ENCODE peak calls at places on chromosomes 3 and 15, in six cellular contexts. One of them, this sample, is unnamed.

GRCh38 chr3:149442845-149443544 is 31.5 kb upstream of the TM4SF4 start:
- DNase-seq in mesendoderm: no peak
- DNase-seq in trophoblast cell: no peak
- DNase-seq in A549: no peak
- DNase-seq in OCI-LY7: no peak
- DNase-seq in astrocyte: peak
- DNase-seq in this sample: no peak

GRCh38 chr3:43523454-43524053 is 98.3 kb downstream of the ANO10 start:
- DNase-seq in mesendoderm: peak
- DNase-seq in trophoblast cell: no peak
- DNase-seq in A549: no peak
- DNase-seq in OCI-LY7: no peak
- DNase-seq in astrocyte: no peak
- DNase-seq in this sample: no peak

GRCh38 chr3:195591852-195592251 is 8.1 kb upstream of the APOD start:
- DNase-seq in mesendoderm: no peak
- DNase-seq in trophoblast cell: no peak
- DNase-seq in A549: no peak
- DNase-seq in OCI-LY7: no peak
- DNase-seq in astrocyte: no peak
- DNase-seq in this sample: no peak

GRCh38 chr3:143352850-143353550 is 233.4 kb downstream of the CHST2 start:
- DNase-seq in mesendoderm: peak
- DNase-seq in trophoblast cell: no peak
- DNase-seq in A549: no peak
- DNase-seq in OCI-LY7: no peak
- DNase-seq in astrocyte: no peak
- DNase-seq in this sample: no peak

GRCh38 chr15:63752075-63752684 is 81.6 kb downstream of the HERC1 start:
- DNase-seq in mesendoderm: peak
- DNase-seq in trophoblast cell: peak
- DNase-seq in A549: peak
- DNase-seq in OCI-LY7: peak
- DNase-seq in astrocyte: peak
- DNase-seq in this sample: peak

GRCh38 chr15:77031376-77032050 is 36.6 kb downstream of the PSTPIP1 start:
- DNase-seq in mesendoderm: no peak
- DNase-seq in trophoblast cell: no peak
- DNase-seq in A549: no peak
- DNase-seq in OCI-LY7: peak
- DNase-seq in astrocyte: no peak
- DNase-seq in this sample: no peak

GRCh38 chr15:53978248-53978906 is at the start of gene UNC13C:
- DNase-seq in mesendoderm: peak
- DNase-seq in trophoblast cell: no peak
- DNase-seq in A549: peak
- DNase-seq in OCI-LY7: no peak
- DNase-seq in astrocyte: no peak
- DNase-seq in this sample: no peak

GRCh38 chr3:43814461-43814860 is 123.7 kb downstream of the ABHD5 start:
- DNase-seq in mesendoderm: no peak
- DNase-seq in trophoblast cell: no peak
- DNase-seq in A549: no peak
- DNase-seq in OCI-LY7: no peak
- DNase-seq in astrocyte: no peak
- DNase-seq in this sample: no peak

GRCh38 chr3:135918600-135918999 is 46.9 kb upstream of the PPP2R3A start:
- DNase-seq in mesendoderm: peak
- DNase-seq in trophoblast cell: no peak
- DNase-seq in A549: peak
- DNase-seq in OCI-LY7: no peak
- DNase-seq in astrocyte: peak
- DNase-seq in this sample: peak

GRCh38 chr15:72382146-72382545 is 6.3 kb upstream of the HEXA start:
- DNase-seq in mesendoderm: peak
- DNase-seq in trophoblast cell: no peak
- DNase-seq in A549: peak
- DNase-seq in OCI-LY7: peak
- DNase-seq in astrocyte: no peak
- DNase-seq in this sample: peak

GRCh38 chr3:148932976-148933375 is 58.4 kb upstream of the GYG1 start:
- DNase-seq in mesendoderm: no peak
- DNase-seq in trophoblast cell: no peak
- DNase-seq in A549: no peak
- DNase-seq in OCI-LY7: no peak
- DNase-seq in astrocyte: peak
- DNase-seq in this sample: no peak

GRCh38 chr15:90496791-90497190 is 32.9 kb upstream of the CRTC3 start:
- DNase-seq in mesendoderm: no peak
- DNase-seq in trophoblast cell: no peak
- DNase-seq in A549: no peak
- DNase-seq in OCI-LY7: no peak
- DNase-seq in astrocyte: no peak
- DNase-seq in this sample: no peak

GRCh38 chr3:17640466-17640865 is 102.0 kb downstream of the TBC1D5 start:
- DNase-seq in mesendoderm: no peak
- DNase-seq in trophoblast cell: no peak
- DNase-seq in A549: no peak
- DNase-seq in OCI-LY7: no peak
- DNase-seq in astrocyte: peak
- DNase-seq in this sample: peak

GRCh38 chr15:38996111-38996541 is 431.5 kb upstream of the RASGRP1 start:
- DNase-seq in mesendoderm: no peak
- DNase-seq in trophoblast cell: peak
- DNase-seq in A549: no peak
- DNase-seq in OCI-LY7: no peak
- DNase-seq in astrocyte: peak
- DNase-seq in this sample: peak

GRCh38 chr3:172087198-172087597 is 47.8 kb downstream of the FNDC3B start:
- DNase-seq in mesendoderm: peak
- DNase-seq in trophoblast cell: no peak
- DNase-seq in A549: no peak
- DNase-seq in OCI-LY7: no peak
- DNase-seq in astrocyte: peak
- DNase-seq in this sample: no peak

GRCh38 chr3:111737056-111737711 is 121.9 kb upstream of the PHLDB2 start:
- DNase-seq in mesendoderm: no peak
- DNase-seq in trophoblast cell: no peak
- DNase-seq in A549: no peak
- DNase-seq in OCI-LY7: no peak
- DNase-seq in astrocyte: no peak
- DNase-seq in this sample: no peak

GRCh38 chr3:128495435-128495970 is 2.5 kb upstream of the GATA2 start:
- DNase-seq in mesendoderm: peak
- DNase-seq in trophoblast cell: no peak
- DNase-seq in A549: no peak
- DNase-seq in OCI-LY7: no peak
- DNase-seq in astrocyte: no peak
- DNase-seq in this sample: no peak

GRCh38 chr3:134055661-134056060 is 25.9 kb upstream of the SLCO2A1 start:
- DNase-seq in mesendoderm: no peak
- DNase-seq in trophoblast cell: no peak
- DNase-seq in A549: no peak
- DNase-seq in OCI-LY7: no peak
- DNase-seq in astrocyte: no peak
- DNase-seq in this sample: no peak

GRCh38 chr3:130894130-130894872 is 417 bp downstream of the ATP2C1 start:
- DNase-seq in mesendoderm: no peak
- DNase-seq in trophoblast cell: no peak
- DNase-seq in A549: peak
- DNase-seq in OCI-LY7: peak
- DNase-seq in astrocyte: peak
- DNase-seq in this sample: no peak

GRCh38 chr3:46008058-46008457 is 12.4 kb upstream of the FYCO1 start:
- DNase-seq in mesendoderm: no peak
- DNase-seq in trophoblast cell: no peak
- DNase-seq in A549: no peak
- DNase-seq in OCI-LY7: no peak
- DNase-seq in astrocyte: no peak
- DNase-seq in this sample: no peak

GRCh38 chr3:139547666-139548065 is 8.1 kb upstream of the RBP1 start:
- DNase-seq in mesendoderm: no peak
- DNase-seq in trophoblast cell: no peak
- DNase-seq in A549: no peak
- DNase-seq in OCI-LY7: no peak
- DNase-seq in astrocyte: no peak
- DNase-seq in this sample: no peak

GRCh38 chr15:90970274-90970673 is 15.6 kb downstream of the RCCD1 start:
- DNase-seq in mesendoderm: no peak
- DNase-seq in trophoblast cell: no peak
- DNase-seq in A549: no peak
- DNase-seq in OCI-LY7: no peak
- DNase-seq in astrocyte: no peak
- DNase-seq in this sample: no peak

GRCh38 chr3:183553263-183554026 is 2.1 kb downstream of the KLHL6 start:
- DNase-seq in mesendoderm: peak
- DNase-seq in trophoblast cell: no peak
- DNase-seq in A549: no peak
- DNase-seq in OCI-LY7: peak
- DNase-seq in astrocyte: no peak
- DNase-seq in this sample: no peak

GRCh38 chr3:52019352-52020080 is 23.8 kb upstream of the RPL29 start:
- DNase-seq in mesendoderm: no peak
- DNase-seq in trophoblast cell: no peak
- DNase-seq in A549: no peak
- DNase-seq in OCI-LY7: no peak
- DNase-seq in astrocyte: no peak
- DNase-seq in this sample: no peak

DNA sequence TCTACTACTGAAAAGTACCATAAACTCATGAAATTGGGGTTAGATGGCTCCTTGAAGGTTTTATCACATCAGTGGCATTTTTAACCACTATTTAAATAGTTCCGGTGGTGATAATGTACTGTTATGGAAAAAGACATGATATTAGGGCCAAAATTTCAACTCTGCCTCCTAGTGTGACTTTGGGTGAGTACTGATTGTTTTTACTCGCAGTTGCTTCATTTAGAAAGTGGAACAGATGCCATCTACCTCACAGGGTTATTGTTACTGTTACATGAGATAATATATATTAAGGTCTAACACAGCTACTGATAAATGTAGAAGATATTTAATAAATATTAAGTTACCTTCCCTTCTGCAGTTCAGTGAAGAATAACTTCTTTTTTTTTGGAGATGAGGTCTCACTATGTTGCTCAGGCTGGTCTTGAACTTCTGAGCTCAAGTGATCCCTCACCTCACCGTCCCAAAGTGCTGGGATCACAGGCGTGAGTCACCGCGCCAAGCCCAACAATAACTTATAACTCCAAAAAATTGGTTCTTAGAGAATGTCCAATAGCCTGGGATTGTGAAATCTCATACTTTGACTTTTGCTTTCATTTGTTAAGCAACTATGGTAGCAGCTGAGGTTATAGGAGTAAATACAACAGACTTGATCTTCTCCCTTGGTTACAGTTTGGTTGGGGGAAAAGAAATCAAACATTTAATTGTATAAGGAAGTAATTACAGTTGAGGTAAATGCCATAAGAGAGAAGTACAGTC is 48.3 kb downstream of the MEF2A start:
- DNase-seq in mesendoderm: no peak
- DNase-seq in trophoblast cell: peak
- DNase-seq in A549: no peak
- DNase-seq in OCI-LY7: no peak
- DNase-seq in astrocyte: no peak
- DNase-seq in this sample: no peak
- H3K4me2 ChIP-seq in mesendoderm: no peak
- H3K4me2 ChIP-seq in trophoblast cell: no peak
- H3K4me2 ChIP-seq in A549: no peak
- H3K4me2 ChIP-seq in OCI-LY7: no peak
- H3K4me2 ChIP-seq in astrocyte: no peak
- H3K4me2 ChIP-seq in this sample: no peak

DNA sequence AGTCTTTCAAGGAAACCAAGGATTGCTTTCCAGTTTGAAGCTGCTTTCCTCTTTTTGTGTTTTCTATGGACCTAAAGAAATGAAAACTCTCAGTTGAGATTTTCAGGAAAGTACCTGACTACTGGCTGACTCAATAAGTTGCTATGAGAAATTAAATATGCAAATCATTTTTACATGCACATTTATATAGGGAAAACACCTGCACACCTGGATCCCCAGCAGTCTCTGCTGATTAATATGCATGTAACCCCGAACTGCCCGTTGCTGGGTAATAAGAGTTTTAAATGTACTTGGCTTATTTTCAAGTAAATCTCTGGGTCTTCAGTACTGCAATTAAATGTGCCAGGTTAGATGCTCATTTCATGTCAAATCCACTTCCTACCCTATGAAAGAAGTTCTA is 77.2 kb downstream of the KBTBD8 start:
- DNase-seq in mesendoderm: no peak
- DNase-seq in trophoblast cell: no peak
- DNase-seq in A549: no peak
- DNase-seq in OCI-LY7: no peak
- DNase-seq in astrocyte: no peak
- DNase-seq in this sample: no peak
- H3K4me2 ChIP-seq in mesendoderm: no peak
- H3K4me2 ChIP-seq in trophoblast cell: no peak
- H3K4me2 ChIP-seq in A549: no peak
- H3K4me2 ChIP-seq in OCI-LY7: no peak
- H3K4me2 ChIP-seq in astrocyte: no peak
- H3K4me2 ChIP-seq in this sample: no peak

DNA sequence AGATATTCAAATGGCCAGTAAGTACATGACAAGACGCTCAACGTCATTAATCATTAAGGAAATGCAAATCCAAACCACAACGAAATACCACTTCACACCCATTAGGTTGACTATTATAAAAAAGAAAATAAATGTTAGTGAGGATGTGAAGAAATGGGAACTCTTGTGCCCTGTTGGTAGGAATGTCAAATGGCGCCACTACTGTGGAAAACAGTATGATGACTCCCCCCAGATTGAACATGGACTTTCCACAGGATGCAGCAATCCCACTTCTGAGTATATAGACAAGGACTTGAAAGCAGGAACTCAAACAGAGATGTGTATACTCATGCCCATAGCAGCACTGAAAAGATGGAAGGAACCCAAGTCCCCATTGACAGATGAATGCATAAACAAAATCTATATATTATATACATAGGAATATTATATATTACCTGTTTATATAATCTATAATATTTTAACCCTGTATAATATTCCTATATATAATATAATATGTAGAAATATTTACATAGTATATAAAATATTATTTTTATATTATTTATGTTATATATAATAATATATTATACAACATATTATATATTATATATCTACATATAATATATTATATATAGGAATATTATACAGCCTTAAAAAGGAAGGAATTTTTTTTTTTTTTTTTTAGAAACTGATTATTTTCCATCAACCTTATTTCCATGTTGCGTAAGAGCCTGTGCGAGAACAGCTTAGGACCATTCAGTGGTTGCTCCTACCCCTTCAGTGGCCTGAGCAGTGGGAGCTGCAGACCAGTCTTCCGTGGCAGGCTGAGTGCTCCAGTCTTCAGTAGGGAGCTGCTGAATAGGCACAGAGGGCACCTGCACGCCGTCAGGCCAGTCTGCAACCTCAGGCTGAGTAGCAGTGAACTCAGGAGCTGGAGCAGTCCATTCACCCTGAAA is 17.6 kb upstream of the PIGZ start:
- DNase-seq in mesendoderm: no peak
- DNase-seq in trophoblast cell: no peak
- DNase-seq in A549: no peak
- DNase-seq in OCI-LY7: no peak
- DNase-seq in astrocyte: no peak
- DNase-seq in this sample: no peak
- H3K4me2 ChIP-seq in mesendoderm: no peak
- H3K4me2 ChIP-seq in trophoblast cell: no peak
- H3K4me2 ChIP-seq in A549: no peak
- H3K4me2 ChIP-seq in OCI-LY7: no peak
- H3K4me2 ChIP-seq in astrocyte: no peak
- H3K4me2 ChIP-seq in this sample: no peak

GRCh38 chr3:115099115-115099884 is 47.8 kb downstream of the ZBTB20 start:
- DNase-seq in mesendoderm: no peak
- DNase-seq in trophoblast cell: no peak
- DNase-seq in A549: no peak
- DNase-seq in OCI-LY7: no peak
- DNase-seq in astrocyte: no peak
- DNase-seq in this sample: no peak
- H3K4me2 ChIP-seq in mesendoderm: no peak
- H3K4me2 ChIP-seq in trophoblast cell: no peak
- H3K4me2 ChIP-seq in A549: peak
- H3K4me2 ChIP-seq in OCI-LY7: peak
- H3K4me2 ChIP-seq in astrocyte: peak
- H3K4me2 ChIP-seq in this sample: peak